ENCODE peak calls at places on chromosome X, in ten cellular contexts. B is H9; T is heart right ventricle; Y is MCF 10A; L is activated CD8-positive, alpha-beta T cell treated with anti-CD3 and anti-CD28 coated beads for 36 hours; S is B cell; O is upper lobe of right lung; E is Peyer's patch; M is fibroblast of the aortic adventitia; W is PC-3. D is an unnamed sample.

GRCh38 chrX:12032082-12032481 is 106.2 kb upstream of the FRMPD4 start:
- DNase-seq in B (no peak), T (no peak), Y (no peak), L (no peak), S (no peak), O (no peak), E (no peak), M (peak; percentile 5), W (no peak), D (peak; percentile 45)

GRCh38 chrX:65035451-65035779 is 59.2 kb upstream of the ZC4H2 start:
- DNase-seq in B (no peak), T (peak; percentile 3), Y (no peak), L (no peak), S (no peak), O (no peak), E (no peak), M (peak; percentile 35), W (peak; percentile 36), D (peak; percentile 16)

GRCh38 chrX:103817502-103817901 is 14.6 kb downstream of the RAB9B start:
- DNase-seq in B (no peak), T (peak; percentile 6), Y (peak; percentile 66), L (peak; percentile 19), S (no peak), O (no peak), E (no peak), M (peak; percentile 63), W (peak; percentile 87), D (peak; percentile 51)

GRCh38 chrX:133989491-133989890 is 4.1 kb upstream of the GPC3 start:
- DNase-seq in B (no peak), T (no peak), Y (no peak), L (no peak), S (no peak), O (no peak), E (no peak), M (no peak), W (no peak), D (no peak)

GRCh38 chrX:666762-667161 is 36.2 kb downstream of the SHOX start:
- DNase-seq in B (no peak), T (no peak), Y (no peak), L (no peak), S (no peak), O (no peak), E (no peak), M (no peak), W (no peak), D (no peak)

GRCh38 chrX:25131055-25131454 is 115.3 kb upstream of the ARX start:
- DNase-seq in B (no peak), T (no peak), Y (peak; percentile 5), L (no peak), S (no peak), O (no peak), E (no peak), M (no peak), W (peak; percentile 35), D (peak; percentile 8)

GRCh38 chrX:133796282-133796681 is 189.1 kb downstream of the GPC3 start:
- DNase-seq in B (no peak), T (no peak), Y (no peak), L (no peak), S (no peak), O (no peak), E (no peak), M (no peak), W (no peak), D (no peak)

GRCh38 chrX:114152801-114153200 is 431.1 kb upstream of the HTR2C start:
- DNase-seq in B (no peak), T (no peak), Y (no peak), L (no peak), S (no peak), O (no peak), E (no peak), M (no peak), W (no peak), D (no peak)

GRCh38 chrX:11478036-11478435 is 184.8 kb downstream of the AMELX start:
- DNase-seq in B (no peak), T (no peak), Y (no peak), L (no peak), S (no peak), O (no peak), E (no peak), M (no peak), W (peak; percentile 62), D (peak; percentile 64)

GRCh38 chrX:119496521-119496829 is 28.2 kb downstream of the SLC25A5 start:
- DNase-seq in B (no peak), T (no peak), Y (no peak), L (no peak), S (no peak), O (no peak), E (no peak), M (no peak), W (peak; percentile 23), D (no peak)

GRCh38 chrX:94302446-94302845 is 628.4 kb downstream of the FAM133A start:
- DNase-seq in B (no peak), T (no peak), Y (no peak), L (no peak), S (no peak), O (no peak), E (no peak), M (no peak), W (no peak), D (no peak)

GRCh38 chrX:121323337-121323736 is 275.9 kb downstream of the GLUD2 start:
- DNase-seq in B (no peak), T (no peak), Y (no peak), L (no peak), S (no peak), O (no peak), E (no peak), M (no peak), W (no peak), D (no peak)

GRCh38 chrX:121322159-121322558 is 274.7 kb downstream of the GLUD2 start:
- DNase-seq in B (no peak), T (no peak), Y (peak; percentile 27), L (peak; percentile 2), S (no peak), O (no peak), E (no peak), M (no peak), W (peak; percentile 46), D (no peak)
- TF ChIP-seq CTCF in B (no peak), T (peak; percentile 17), Y (peak; percentile 22), L (peak; percentile 22), S (no peak), O (no peak), E (no peak), M (peak; percentile 11), W (peak; percentile 66), D (no peak)

GRCh38 chrX:145816607-145817298 is 876 bp upstream of the SLITRK2 start:
- DNase-seq in B (no peak), T (no peak), Y (no peak), L (no peak), S (no peak), O (no peak), E (no peak), M (no peak), W (no peak), D (no peak)

GRCh38 chrX:145817666-145818521 is at the start of gene SLITRK2:
- DNase-seq in B (peak; percentile 48), T (no peak), Y (no peak), L (no peak), S (no peak), O (no peak), E (no peak), M (no peak), W (no peak), D (no peak)

GRCh38 chrX:145817299-145817665 is 347 bp upstream of the SLITRK2 start:
- DNase-seq in B (peak; percentile 39), T (no peak), Y (no peak), L (no peak), S (no peak), O (no peak), E (no peak), M (no peak), W (no peak), D (no peak)

GRCh38 chrX:145820825-145821224 is 3.2 kb downstream of the SLITRK2 start:
- DNase-seq in B (no peak), T (no peak), Y (no peak), L (no peak), S (no peak), O (no peak), E (no peak), M (no peak), W (no peak), D (no peak)

DNA sequence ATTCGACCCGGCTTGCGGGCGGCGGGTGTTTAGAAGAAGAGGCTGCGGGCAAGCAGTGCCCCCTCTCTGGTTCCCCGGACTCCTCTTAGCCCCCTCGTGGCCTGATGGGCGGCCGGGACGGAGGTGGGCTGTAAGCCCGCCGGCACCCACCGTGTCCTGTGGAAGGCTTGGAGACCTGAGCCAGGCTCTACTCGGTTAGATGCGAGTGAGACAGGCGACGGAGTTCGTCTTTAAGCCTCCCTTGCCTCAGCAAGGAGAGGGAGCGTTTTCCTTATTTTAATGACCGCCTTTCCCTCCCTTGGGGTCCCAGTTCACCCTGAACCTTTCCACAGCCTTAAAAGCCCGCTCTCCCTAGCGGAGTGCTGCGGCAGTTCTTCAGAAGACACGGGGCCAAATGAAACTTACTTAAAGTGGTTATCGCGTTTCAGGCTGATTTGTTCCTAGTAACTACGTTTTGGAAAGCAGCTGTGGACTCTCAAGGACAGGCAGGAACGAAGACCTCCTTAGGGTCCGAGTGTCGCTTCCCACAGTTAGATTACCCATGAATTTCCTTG is 970 bp downstream of the SLITRK2 start:
- DNase-seq in B (no peak), T (no peak), Y (no peak), L (no peak), S (no peak), O (no peak), E (no peak), M (no peak), W (no peak), D (no peak)
- TF ChIP-seq CTCF in B (no peak), T (no peak), Y (no peak), L (no peak), S (no peak), O (no peak), E (no peak), M (no peak), W (no peak), D (no peak)

DNA sequence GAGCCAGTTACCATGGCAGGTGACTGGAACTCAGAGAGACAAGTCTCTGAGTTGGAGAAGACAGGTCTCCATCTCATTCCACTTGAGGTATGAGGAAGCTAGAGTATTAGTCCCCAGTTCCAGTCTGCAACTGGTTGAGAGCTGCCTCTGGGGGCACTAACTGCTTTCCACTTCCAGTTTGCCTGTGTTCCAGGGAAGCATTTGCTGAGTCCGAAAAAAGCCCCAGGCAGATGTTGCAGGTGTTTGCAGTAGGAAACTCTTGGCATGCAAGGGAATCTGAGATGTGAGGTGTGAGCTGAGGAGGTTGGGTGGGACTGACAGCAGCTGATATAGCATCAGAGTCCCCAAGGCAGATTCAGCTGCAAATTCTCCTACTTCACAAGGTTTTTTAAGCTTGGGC is 272.2 kb upstream of the CASK start:
- DNase-seq in B (peak; percentile 43), T (no peak), Y (no peak), L (no peak), S (no peak), O (no peak), E (no peak), M (no peak), W (peak; percentile 2), D (no peak)
- TF ChIP-seq CTCF in B (peak; percentile 17), T (no peak), Y (no peak), L (no peak), S (no peak), O (no peak), E (no peak), M (no peak), W (no peak), D (no peak)

DNA sequence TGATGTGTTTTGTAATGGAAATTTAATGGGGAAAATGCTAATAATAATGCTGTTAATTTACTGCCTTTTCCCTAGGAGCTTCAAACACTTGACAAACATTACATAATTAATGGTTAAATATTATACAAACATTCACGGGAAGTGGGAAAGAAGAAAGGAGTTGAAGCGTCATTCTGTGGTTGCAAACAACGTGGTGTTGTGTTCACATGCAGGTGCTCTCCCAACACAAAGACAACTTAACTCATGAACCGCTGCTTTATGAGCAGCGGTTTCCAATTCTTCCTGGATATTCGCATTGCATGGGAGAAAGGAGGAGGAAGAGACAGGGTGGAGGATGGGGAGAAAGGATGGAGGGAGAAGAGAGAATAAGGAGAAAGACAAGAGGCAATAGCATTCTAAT is 236.7 kb upstream of the VCX start:
- DNase-seq in B (no peak), T (no peak), Y (no peak), L (no peak), S (no peak), O (no peak), E (no peak), M (no peak), W (no peak), D (no peak)
- TF ChIP-seq CTCF in B (no peak), T (no peak), Y (no peak), L (no peak), S (no peak), O (no peak), E (no peak), M (no peak), W (no peak), D (no peak)

D was measured in cardiac fibroblast.